ENCODE peak calls at places on chromosomes 11 and 22, in four cellular contexts. One of them, this sample, is unnamed. For H3K27me3 and H3K36me3, the result is how much of the 10 kb centered on the place peaks cover.

GRCh38 chr22:29108137-29108536 is 35.3 kb downstream of the KREMEN1 start:
- DNase-seq in PC-9: no peak
- DNase-seq in lung: no peak
- DNase-seq in WERI-Rb-1: no peak
- DNase-seq in this sample: no peak

GRCh38 chr22:25475554-25476022 is 88.9 kb upstream of the GRK3 start:
- DNase-seq in PC-9: no peak
- DNase-seq in lung: peak
- DNase-seq in WERI-Rb-1: no peak
- DNase-seq in this sample: no peak

GRCh38 chr11:132925825-132926469 is 606.4 kb downstream of the OPCML start:
- DNase-seq in PC-9: no peak
- DNase-seq in lung: no peak
- DNase-seq in WERI-Rb-1: no peak
- DNase-seq in this sample: no peak

GRCh38 chr11:126194121-126194543 is 17.3 kb downstream of the RPUSD4 start:
- DNase-seq in PC-9: peak
- DNase-seq in lung: no peak
- DNase-seq in WERI-Rb-1: peak
- DNase-seq in this sample: peak

GRCh38 chr11:101436511-101437142 is 147.2 kb downstream of the TRPC6 start:
- DNase-seq in PC-9: peak
- DNase-seq in lung: no peak
- DNase-seq in WERI-Rb-1: peak
- DNase-seq in this sample: peak

GRCh38 chr11:95308512-95309035 is 77.6 kb upstream of the SESN3 start:
- DNase-seq in PC-9: no peak
- DNase-seq in lung: no peak
- DNase-seq in WERI-Rb-1: no peak
- DNase-seq in this sample: no peak

GRCh38 chr11:36265793-36266628 is 23.2 kb downstream of the COMMD9 start:
- DNase-seq in PC-9: peak
- DNase-seq in lung: peak
- DNase-seq in WERI-Rb-1: peak
- DNase-seq in this sample: peak

GRCh38 chr22:25053153-25053805 is 100.8 kb downstream of the KIAA1671 start:
- DNase-seq in PC-9: no peak
- DNase-seq in lung: no peak
- DNase-seq in WERI-Rb-1: no peak
- DNase-seq in this sample: no peak

GRCh38 chr11:38384568-38384967 is 1786.5 kb upstream of the RAG2 start:
- DNase-seq in PC-9: peak
- DNase-seq in lung: no peak
- DNase-seq in WERI-Rb-1: no peak
- DNase-seq in this sample: no peak

GRCh38 chr11:79439893-79440450 is 858 bp downstream of the TENM4 start:
- DNase-seq in PC-9: no peak
- DNase-seq in lung: no peak
- DNase-seq in WERI-Rb-1: no peak
- DNase-seq in this sample: peak

GRCh38 chr22:42286205-42286604 is 15.8 kb upstream of the TCF20 start:
- DNase-seq in PC-9: no peak
- DNase-seq in lung: no peak
- DNase-seq in WERI-Rb-1: no peak
- DNase-seq in this sample: no peak

GRCh38 chr11:8090756-8091155 is 9.7 kb downstream of the TUB start:
- DNase-seq in PC-9: no peak
- DNase-seq in lung: no peak
- DNase-seq in WERI-Rb-1: peak
- DNase-seq in this sample: peak

GRCh38 chr11:18492888-18493287 is 33.9 kb downstream of the TSG101 start:
- DNase-seq in PC-9: no peak
- DNase-seq in lung: no peak
- DNase-seq in WERI-Rb-1: no peak
- DNase-seq in this sample: no peak

GRCh38 chr11:121235057-121235456 is 57.5 kb upstream of the SC5D start:
- DNase-seq in PC-9: no peak
- DNase-seq in lung: no peak
- DNase-seq in WERI-Rb-1: no peak
- DNase-seq in this sample: no peak

GRCh38 chr11:75311858-75312288 is 39.6 kb downstream of the ARRB1 start:
- DNase-seq in PC-9: no peak
- DNase-seq in lung: peak
- DNase-seq in WERI-Rb-1: peak
- DNase-seq in this sample: peak

DNA sequence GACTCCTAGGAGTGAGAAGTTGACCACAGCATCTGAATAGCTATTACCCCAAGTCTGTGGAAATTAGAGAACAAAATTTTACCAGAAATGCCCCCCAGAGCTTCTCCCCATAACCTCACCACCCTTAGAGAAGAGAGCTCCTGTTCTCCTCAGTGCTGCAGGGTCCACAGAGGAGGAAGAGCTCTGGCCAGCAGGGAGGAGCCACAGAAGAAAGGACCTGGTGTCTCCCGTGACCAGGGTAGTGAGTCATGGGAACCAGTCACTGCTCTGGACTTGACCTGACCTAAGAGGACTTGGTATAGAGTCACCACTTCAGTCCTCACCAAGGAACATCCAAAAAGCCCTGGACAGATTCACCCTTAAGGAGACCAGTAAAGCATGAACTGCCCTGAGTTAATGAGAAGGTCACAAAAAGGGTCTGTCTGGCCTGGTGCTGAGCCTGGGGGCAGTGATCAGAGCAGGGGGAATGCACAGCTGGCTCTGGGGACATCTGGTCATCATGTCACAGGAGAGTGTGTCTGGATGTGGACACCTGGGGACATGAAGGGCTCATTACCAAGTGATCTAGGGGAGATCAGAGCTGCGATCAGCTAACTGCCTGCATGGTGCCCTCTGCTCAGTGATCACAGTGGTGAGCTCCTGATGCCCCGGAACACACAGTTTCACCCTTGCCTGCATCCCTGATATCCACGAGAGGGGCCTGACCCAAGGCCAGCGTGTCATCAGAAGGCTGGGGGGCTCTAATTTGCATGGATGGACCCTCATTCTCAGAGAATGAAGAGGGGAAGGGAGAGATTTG is 103.3 kb upstream of the TOP3B start:
- DNase-seq in PC-9: peak
- DNase-seq in lung: no peak
- DNase-seq in WERI-Rb-1: no peak
- DNase-seq in this sample: no peak
- H3K27me3 ChIP-seq in PC-9: under half
- H3K27me3 ChIP-seq in lung: under half
- H3K27me3 ChIP-seq in WERI-Rb-1: under half
- H3K27me3 ChIP-seq in this sample: half or more

DNA sequence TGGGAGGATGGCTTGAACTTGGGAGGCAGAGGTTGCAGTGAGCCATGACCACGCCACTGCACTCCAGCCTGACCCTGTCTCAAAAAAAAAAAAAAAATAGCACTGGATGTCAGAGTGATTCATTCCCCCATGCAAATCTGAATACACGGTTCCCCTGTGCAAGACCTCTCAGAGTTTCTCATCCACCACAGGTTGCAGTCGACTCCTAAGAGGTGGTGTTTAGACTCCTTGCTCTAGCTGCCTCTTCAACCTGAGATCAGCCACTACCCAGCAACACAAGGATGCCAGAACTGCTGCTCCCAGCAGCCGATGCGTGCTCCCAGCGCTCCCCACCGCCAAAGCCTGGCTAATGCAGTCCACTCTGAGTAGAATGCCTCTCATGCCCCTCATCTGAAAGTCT is 97.5 kb downstream of the PARVA start:
- DNase-seq in PC-9: no peak
- DNase-seq in lung: no peak
- DNase-seq in WERI-Rb-1: no peak
- DNase-seq in this sample: no peak
- H3K36me3 ChIP-seq in PC-9: under half
- H3K36me3 ChIP-seq in lung: under half
- H3K36me3 ChIP-seq in WERI-Rb-1: under half
- H3K36me3 ChIP-seq in this sample: under half

GRCh38 chr22:44700456-44700855 is 1.5 kb upstream of the PRR5 start:
- DNase-seq in PC-9: no peak
- DNase-seq in lung: no peak
- DNase-seq in WERI-Rb-1: no peak
- DNase-seq in this sample: no peak

GRCh38 chr22:44697423-44698179 is 4.4 kb upstream of the PRR5 start:
- DNase-seq in PC-9: peak
- DNase-seq in lung: peak
- DNase-seq in WERI-Rb-1: peak
- DNase-seq in this sample: peak

GRCh38 chr22:44701824-44702478 is at the start of gene PRR5:
- DNase-seq in PC-9: peak
- DNase-seq in lung: peak
- DNase-seq in WERI-Rb-1: peak
- DNase-seq in this sample: peak

GRCh38 chr22:44701187-44701586 is 817 bp upstream of the PRR5 start:
- DNase-seq in PC-9: no peak
- DNase-seq in lung: no peak
- DNase-seq in WERI-Rb-1: no peak
- DNase-seq in this sample: no peak

DNA sequence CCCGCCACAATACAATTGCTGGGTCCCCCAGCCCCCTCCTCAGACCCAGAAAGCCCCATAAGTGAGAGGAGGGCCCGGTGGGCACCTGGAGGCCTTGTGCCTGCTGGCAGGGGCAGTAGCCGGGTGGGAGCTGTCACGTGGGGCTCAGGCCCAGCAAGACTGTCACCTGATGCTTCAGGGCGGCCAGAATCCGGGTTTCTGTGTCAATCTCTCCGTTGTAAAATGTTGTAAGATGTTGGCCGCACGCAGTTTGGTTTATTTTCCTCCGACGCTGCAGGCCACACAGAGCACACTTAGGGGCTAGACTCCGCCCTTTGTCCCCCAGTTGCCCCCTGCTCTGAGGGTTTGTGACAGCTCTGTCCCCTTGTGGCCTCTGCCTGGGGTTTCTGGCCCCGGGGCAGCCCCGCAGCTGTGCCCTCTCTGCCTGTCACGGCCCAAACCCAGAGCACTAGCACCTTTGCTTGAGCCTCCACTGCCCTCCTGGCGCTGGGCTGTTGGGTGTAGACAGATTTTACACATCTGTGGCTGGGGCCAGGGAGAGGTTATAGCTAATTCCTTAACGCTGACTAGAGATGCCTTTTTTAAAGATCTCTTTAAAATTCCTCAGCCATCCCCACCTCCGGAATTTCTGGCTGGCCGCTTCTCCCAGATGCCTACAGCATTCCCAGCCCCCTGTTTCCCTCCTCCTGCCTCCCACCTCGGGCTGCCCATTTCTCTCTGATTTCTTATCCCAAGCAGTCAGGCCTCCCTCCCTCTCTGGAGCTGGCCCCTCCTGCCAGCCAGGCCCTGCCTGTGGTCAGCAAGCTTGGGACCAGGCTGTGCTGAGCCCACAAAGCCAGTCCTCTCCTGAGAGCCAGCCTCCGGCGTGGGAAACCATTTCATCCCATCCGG is 3.2 kb upstream of the PRR5 start:
- DNase-seq in PC-9: no peak
- DNase-seq in lung: no peak
- DNase-seq in WERI-Rb-1: no peak
- DNase-seq in this sample: peak
- H3K4me3 ChIP-seq in PC-9: no peak
- H3K4me3 ChIP-seq in lung: no peak
- H3K4me3 ChIP-seq in WERI-Rb-1: no peak
- H3K4me3 ChIP-seq in this sample: no peak

GRCh38 chr11:3204141-3205015 is 14.2 kb downstream of the MRGPRG start:
- DNase-seq in PC-9: no peak
- DNase-seq in lung: no peak
- DNase-seq in WERI-Rb-1: no peak
- DNase-seq in this sample: peak
- H3K27me3 ChIP-seq in PC-9: half or more
- H3K27me3 ChIP-seq in lung: under half
- H3K27me3 ChIP-seq in WERI-Rb-1: under half
- H3K27me3 ChIP-seq in this sample: under half

DNA sequence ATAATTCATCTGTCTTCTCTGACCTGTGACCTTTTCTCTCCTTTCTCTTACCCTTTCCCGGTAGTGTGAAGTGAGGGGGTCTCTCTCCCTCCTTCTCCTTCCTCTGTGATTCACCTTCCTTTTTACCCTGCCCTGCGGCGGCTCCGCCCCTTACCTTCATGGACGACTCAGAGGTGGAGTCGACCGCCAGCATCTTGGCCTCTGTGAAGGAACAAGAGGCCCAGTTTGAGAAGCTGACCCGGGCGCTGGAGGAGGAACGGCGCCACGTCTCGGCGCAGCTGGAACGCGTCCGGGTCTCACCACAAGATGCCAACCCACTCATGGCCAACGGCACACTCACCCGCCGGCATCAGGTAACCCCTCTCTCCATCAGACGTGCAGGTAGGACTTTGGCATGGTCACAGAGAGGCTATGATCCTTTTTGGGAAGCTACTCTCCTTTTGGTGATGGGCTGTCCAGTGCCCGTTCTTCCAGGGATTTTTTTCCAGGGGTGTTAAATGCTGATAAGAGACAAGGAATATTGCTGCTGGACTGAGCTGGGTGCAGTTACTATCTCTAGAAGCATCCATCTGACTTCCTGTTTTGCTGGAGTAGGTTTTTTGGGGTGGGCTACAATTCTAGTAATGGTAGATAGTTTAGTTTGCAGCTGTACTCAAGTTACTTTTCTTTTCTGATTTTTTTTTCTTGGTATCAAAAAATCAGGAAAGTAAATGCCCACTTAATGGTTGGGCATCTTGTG is 29.9 kb downstream of the CTNND1 start:
- DNase-seq in PC-9: no peak
- DNase-seq in lung: no peak
- DNase-seq in WERI-Rb-1: no peak
- DNase-seq in this sample: peak
- H3K36me3 ChIP-seq in PC-9: half or more
- H3K36me3 ChIP-seq in lung: under half
- H3K36me3 ChIP-seq in WERI-Rb-1: under half
- H3K36me3 ChIP-seq in this sample: under half

DNA sequence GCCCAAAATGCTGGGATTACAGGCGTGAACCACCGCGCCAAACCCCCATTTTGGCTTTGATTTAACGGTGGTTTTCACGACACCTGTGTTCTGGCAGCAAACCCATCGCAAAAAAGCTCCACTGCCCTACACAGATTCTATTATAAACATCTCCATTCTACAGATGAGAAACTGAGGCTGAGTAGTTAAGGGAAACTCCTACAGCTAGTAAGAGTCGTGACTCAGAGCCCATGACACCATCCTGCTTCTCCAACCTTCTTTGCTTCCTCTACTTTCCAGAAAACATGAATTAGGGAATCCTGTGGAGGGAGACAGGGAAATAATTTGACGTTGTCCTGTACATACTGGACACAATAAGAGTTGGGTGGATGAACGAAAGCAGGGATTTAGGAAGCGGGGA is 429 bp upstream of the SNX15 start:
- DNase-seq in PC-9: no peak
- DNase-seq in lung: no peak
- DNase-seq in WERI-Rb-1: no peak
- DNase-seq in this sample: no peak
- H3K4me3 ChIP-seq in PC-9: peak
- H3K4me3 ChIP-seq in lung: no peak
- H3K4me3 ChIP-seq in WERI-Rb-1: peak
- H3K4me3 ChIP-seq in this sample: peak

This sample was measured in H7.